ENCODE peak calls at places on chromosomes 5 and 9, in four cellular contexts. I, O, Y and N are unnamed samples.

GRCh38 chr9:87592554-87593394 is 95.1 kb downstream of the DAPK1 start:
- DNase-seq in I (peak; percentile 83), O (peak; percentile 69), Y (no peak), N (peak; percentile 65)

GRCh38 chr9:69755205-69755604 is 4.6 kb downstream of the PTAR1 start:
- DNase-seq in I (no peak), O (no peak), Y (no peak), N (no peak)

GRCh38 chr5:141851195-141851874 is 26.9 kb downstream of the PCDH1 start:
- DNase-seq in I (no peak), O (no peak), Y (no peak), N (no peak)

GRCh38 chr5:68243681-68244080 is 28.1 kb downstream of the PIK3R1 start:
- DNase-seq in I (no peak), O (no peak), Y (no peak), N (no peak)

GRCh38 chr5:54049963-54050362 is 260.4 kb downstream of the ARL15 start:
- DNase-seq in I (no peak), O (peak; percentile 47), Y (no peak), N (no peak)

GRCh38 chr5:148418511-148418910 is 34.8 kb downstream of the FBXO38 start:
- DNase-seq in I (no peak), O (no peak), Y (no peak), N (no peak)

GRCh38 chr5:34582364-34582763 is 73.8 kb upstream of the RAI14 start:
- DNase-seq in I (no peak), O (no peak), Y (no peak), N (no peak)

GRCh38 chr5:109863752-109864151 is 174.0 kb downstream of the MAN2A1 start:
- DNase-seq in I (no peak), O (peak; percentile 40), Y (no peak), N (no peak)

GRCh38 chr9:70668751-70669150 is 254.3 kb upstream of the KLF9 start:
- DNase-seq in I (no peak), O (no peak), Y (peak; percentile 27), N (no peak)

GRCh38 chr5:38008198-38008597 is 168.4 kb upstream of the GDNF start:
- DNase-seq in I (no peak), O (no peak), Y (no peak), N (no peak)

GRCh38 chr9:137814841-137815240 is 62.7 kb upstream of the CACNA1B start:
- DNase-seq in I (no peak), O (no peak), Y (no peak), N (no peak)

GRCh38 chr5:67303356-67303755 is 106.8 kb upstream of the CD180 start:
- DNase-seq in I (no peak), O (no peak), Y (no peak), N (no peak)

GRCh38 chr9:110830495-110830894 is 161.9 kb downstream of the MUSK start:
- DNase-seq in I (peak; percentile 72), O (no peak), Y (no peak), N (no peak)

GRCh38 chr5:127163750-127164149 is 90.4 kb upstream of the C5orf63 start:
- DNase-seq in I (no peak), O (no peak), Y (no peak), N (no peak)

GRCh38 chr9:13282998-13283397 is 3.5 kb upstream of the MPDZ start:
- DNase-seq in I (no peak), O (no peak), Y (no peak), N (no peak)

GRCh38 chr9:136454026-136454796 is 14.6 kb upstream of the INPP5E start:
- DNase-seq in I (no peak), O (no peak), Y (no peak), N (peak; percentile 36)

GRCh38 chr5:81896764-81897163 is 75.1 kb upstream of the ATG10 start:
- DNase-seq in I (no peak), O (peak; percentile 22), Y (no peak), N (no peak)

GRCh38 chr5:157025093-157025698 is 33.7 kb downstream of the HAVCR1 start:
- DNase-seq in I (no peak), O (no peak), Y (no peak), N (no peak)

GRCh38 chr5:150517272-150518152 is 9.6 kb downstream of the NDST1 start:
- DNase-seq in I (peak; percentile 88), O (peak; percentile 96), Y (no peak), N (peak; percentile 82)

GRCh38 chr5:93079046-93079445 is 502.0 kb downstream of the NR2F1-AS1 start:
- DNase-seq in I (no peak), O (no peak), Y (no peak), N (no peak)

GRCh38 chr5:174745495-174745894 is 21.1 kb downstream of the MSX2 start:
- DNase-seq in I (no peak), O (no peak), Y (no peak), N (no peak)
- TF ChIP-seq CTCF in I (no peak), O (no peak), Y (no peak), N (no peak)

DNA sequence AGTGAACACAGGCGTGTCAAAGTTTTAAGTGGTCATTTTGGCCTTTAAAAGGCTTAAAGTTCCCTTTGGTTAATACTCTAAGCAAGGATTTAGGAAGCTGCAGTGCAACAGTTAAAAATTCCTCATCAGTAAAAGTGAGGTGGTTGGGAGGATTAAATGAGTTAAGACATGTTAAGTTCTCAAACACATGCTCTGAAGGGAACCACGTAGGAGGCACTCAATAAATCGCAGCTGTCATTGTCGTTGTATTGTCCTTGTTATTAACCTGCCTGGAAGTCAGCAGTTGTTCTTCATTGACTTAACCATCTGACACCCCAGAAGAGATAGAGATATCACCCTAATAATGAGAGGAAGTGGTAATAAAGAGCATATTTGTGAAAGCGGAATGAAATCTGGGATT is 247.5 kb downstream of the MARCHF11 start:
- DNase-seq in I (no peak), O (no peak), Y (no peak), N (no peak)
- H3K27ac ChIP-seq in I (no peak overlapping the region), O (no peak overlapping the region), Y (no peak overlapping the region), N (no peak overlapping the region)

DNA sequence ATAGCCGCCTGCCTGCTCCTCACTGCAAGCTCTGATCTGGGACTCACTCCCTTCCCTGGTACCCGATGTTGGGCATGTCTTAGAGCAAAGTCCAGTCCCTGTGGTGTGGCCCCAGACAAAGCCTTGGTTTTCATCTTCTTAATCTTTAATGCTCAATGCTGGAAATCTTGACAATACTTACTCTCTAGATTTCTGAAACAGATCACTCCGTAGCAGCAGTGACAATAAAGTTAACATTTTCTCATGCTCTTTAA is 260.2 kb upstream of the IRX2 start:
- DNase-seq in I (no peak), O (no peak), Y (no peak), N (no peak)
- TF ChIP-seq CTCF in I (no peak), O (no peak), Y (no peak), N (no peak)

GRCh38 chr5:138351517-138351916 is 968 bp upstream of the KDM3B start:
- DNase-seq in I (no peak), O (no peak), Y (no peak), N (no peak)
- H3K27ac ChIP-seq in I (no peak overlapping the region), O (no peak overlapping the region), Y (peak overlapping the region; percentile 26), N (no peak overlapping the region)